ENCODE peak calls at places on chromosomes 12 and 14, in four cellular contexts. H, O, S and T are unnamed samples.

GRCh38 chr12:74171478-74171909 is 366.1 kb upstream of the ATXN7L3B start:
- DNase-seq in O (no peak), H (no peak), S (no peak), T (no peak)

GRCh38 chr12:82650627-82651337 is 35.9 kb upstream of the TMTC2 start:
- DNase-seq in O (peak), S (no peak), H (peak), T (no peak)

GRCh38 chr12:7015555-7016370 is 2.5 kb downstream of the LPCAT3 start:
- DNase-seq in S (no peak), H (no peak), O (no peak), T (no peak)

GRCh38 chr12:91422811-91423210 is 240.2 kb upstream of the DCN start:
- DNase-seq in S (no peak), H (no peak), O (no peak), T (no peak)

GRCh38 chr12:15599266-15600037 is 189.7 kb downstream of the EPS8 start:
- DNase-seq in S (no peak), O (no peak), H (no peak), T (no peak)

GRCh38 chr14:92690171-92691011 is 58.0 kb downstream of the LGMN start:
- DNase-seq in S (no peak), O (peak), H (no peak), T (peak)

GRCh38 chr12:120822832-120823503 is 81.2 kb downstream of the SPPL3 start:
- DNase-seq in H (no peak), O (no peak), S (no peak), T (no peak)

GRCh38 chr12:15536446-15536845 is 214.1 kb downstream of the PTPRO start:
- DNase-seq in S (no peak), O (no peak), H (no peak), T (no peak)

GRCh38 chr14:100176811-100177327 is 17.4 kb upstream of the DEGS2 start:
- DNase-seq in S (no peak), H (no peak), O (no peak), T (no peak)

GRCh38 chr12:52807544-52808470 is 6.1 kb downstream of the KRT4 start:
- DNase-seq in O (no peak), H (no peak), S (no peak), T (no peak)

GRCh38 chr12:31206038-31206670 is 119.8 kb downstream of the SINHCAF start:
- DNase-seq in H (no peak), S (no peak), O (no peak), T (no peak)

GRCh38 chr14:42927313-42927712 is 1320.6 kb downstream of the LRFN5 start:
- DNase-seq in S (no peak), O (no peak), H (no peak), T (no peak)

GRCh38 chr12:1728824-1729223 is 38.0 kb downstream of the ADIPOR2 start:
- DNase-seq in H (no peak), S (no peak), O (peak), T (no peak)

GRCh38 chr14:60396718-60397343 is 89.0 kb downstream of the C14orf39 start:
- DNase-seq in S (no peak), H (no peak), O (no peak), T (no peak)

GRCh38 chr12:56941299-56942017 is 7.2 kb upstream of the SDR9C7 start:
- DNase-seq in S (no peak), H (peak), O (peak), T (no peak)

GRCh38 chr14:65131176-65131765 is 29.0 kb upstream of the MAX start:
- DNase-seq in H (no peak), S (no peak), O (no peak), T (no peak)

GRCh38 chr12:89889051-89889450 is 180.4 kb upstream of the ATP2B1 start:
- DNase-seq in S (no peak), O (no peak), H (no peak), T (no peak)

GRCh38 chr14:37745657-37746056 is 150.2 kb downstream of the TTC6 start:
- DNase-seq in O (peak), H (no peak), S (no peak), T (no peak)

DNA sequence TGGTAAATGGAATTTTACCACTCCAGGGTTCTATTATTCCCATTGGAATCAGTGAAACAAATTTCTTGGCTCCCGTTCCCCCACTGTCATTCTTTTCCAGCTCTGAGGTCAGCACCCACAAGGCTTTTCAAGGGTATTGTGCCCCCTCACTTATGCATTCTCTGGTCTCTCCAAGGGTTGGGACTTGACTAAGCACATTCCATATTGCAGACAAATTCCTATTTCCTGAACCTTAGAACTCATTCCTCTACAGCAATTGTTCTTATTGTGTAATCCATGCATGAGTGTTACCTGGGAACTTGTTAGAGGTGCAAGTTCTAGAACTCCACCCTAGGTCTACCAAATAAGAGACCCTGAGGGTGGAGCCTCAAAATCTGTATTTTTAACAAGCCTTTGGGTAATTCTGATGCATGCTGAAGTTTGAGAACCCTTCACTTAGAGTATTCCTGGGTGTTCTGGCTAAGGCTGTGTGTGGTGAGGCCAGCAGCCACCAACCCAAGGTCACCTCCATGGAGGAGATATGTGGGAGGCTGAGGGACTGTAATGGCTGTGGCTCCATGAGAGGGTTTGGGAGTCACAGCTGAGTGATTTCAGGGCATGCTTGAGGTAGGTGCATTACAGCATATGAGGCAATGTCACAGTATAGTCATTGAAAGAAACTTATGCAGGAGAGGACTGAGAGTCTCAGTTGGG is 150.9 kb downstream of the TTC6 start:
- DNase-seq in H (no peak), S (no peak), O (peak), T (no peak)
- TF ChIP-seq TAF1 in H (no peak), S (no peak), O (no peak), T (no peak)

GRCh38 chr12:103455020-103455763 is 40.6 kb downstream of the C12orf42 start:
- DNase-seq in O (no peak), S (no peak), H (no peak), T (no peak)
- TF ChIP-seq TCF12 in O (no peak), S (no peak), H (no peak), T (no peak)

DNA sequence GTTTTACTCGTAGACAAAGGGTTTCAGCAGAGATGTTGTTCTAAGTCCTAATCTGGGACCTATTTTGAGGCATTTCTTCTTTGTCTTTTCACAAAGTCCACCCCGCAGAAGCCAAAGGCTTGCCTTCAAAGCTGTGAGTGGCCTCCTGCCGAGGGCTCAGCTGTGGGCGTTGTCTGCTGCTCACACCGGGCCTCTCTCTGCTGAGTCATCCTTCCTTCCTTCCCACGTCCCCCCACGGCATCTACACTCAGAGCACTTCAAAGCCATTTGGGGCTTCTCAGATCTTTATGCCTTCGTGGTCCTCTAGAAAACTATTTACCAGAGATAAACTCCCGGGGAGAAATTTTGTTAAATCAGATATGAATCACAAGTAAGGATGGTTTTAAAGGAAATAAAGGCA is 115.9 kb upstream of the TMPO start:
- DNase-seq in S (peak), H (no peak), O (peak), T (no peak)
- TF ChIP-seq TAF1 in S (no peak), H (no peak), O (no peak), T (no peak)

GRCh38 chr14:55731881-55732498 is 152.0 kb downstream of the KTN1 start:
- DNase-seq in H (no peak), S (no peak), O (peak), T (no peak)

GRCh38 chr14:55734731-55735130 is 154.7 kb downstream of the KTN1 start:
- DNase-seq in S (no peak), H (no peak), O (no peak), T (no peak)

GRCh38 chr14:55733609-55734008 is 153.6 kb downstream of the KTN1 start:
- DNase-seq in O (no peak), H (no peak), S (no peak), T (no peak)

GRCh38 chr14:55731247-55731872 is 151.4 kb downstream of the KTN1 start:
- DNase-seq in O (no peak), S (no peak), H (no peak), T (no peak)

GRCh38 chr14:55730602-55731001 is 150.6 kb downstream of the KTN1 start:
- DNase-seq in H (no peak), S (no peak), O (no peak), T (no peak)
- TF ChIP-seq TCF12 in H (no peak), S (no peak), O (no peak), T (no peak)

GRCh38 chr12:124464830-124465229 is 102.6 kb downstream of the NCOR2 start:
- DNase-seq in O (no peak), S (no peak), H (no peak), T (no peak)

GRCh38 chr12:124465473-124465872 is 101.9 kb downstream of the NCOR2 start:
- DNase-seq in H (no peak), S (no peak), O (no peak), T (no peak)

GRCh38 chr12:124469193-124469888 is 98.1 kb downstream of the NCOR2 start:
- DNase-seq in H (no peak), O (no peak), S (peak), T (no peak)

GRCh38 chr12:124464062-124464461 is 103.3 kb downstream of the NCOR2 start:
- DNase-seq in S (no peak), O (no peak), H (no peak), T (no peak)

GRCh38 chr12:124466200-124467128 is 100.9 kb downstream of the NCOR2 start:
- DNase-seq in S (no peak), O (no peak), H (no peak), T (no peak)
- TF ChIP-seq TAF1 in S (no peak), O (no peak), H (no peak), T (no peak)

GRCh38 chr12:93667672-93668071 is 9.5 kb upstream of the CRADD start:
- DNase-seq in S (no peak), H (no peak), O (no peak), T (no peak)

GRCh38 chr12:93662961-93663728 is 14.0 kb upstream of the CRADD start:
- DNase-seq in H (no peak), S (no peak), O (peak), T (no peak)

GRCh38 chr12:93660996-93661395 is 16.2 kb upstream of the CRADD start:
- DNase-seq in S (no peak), O (no peak), H (no peak), T (no peak)

GRCh38 chr12:93663729-93664084 is 13.5 kb upstream of the CRADD start:
- DNase-seq in H (no peak), S (no peak), O (no peak), T (no peak)

DNA sequence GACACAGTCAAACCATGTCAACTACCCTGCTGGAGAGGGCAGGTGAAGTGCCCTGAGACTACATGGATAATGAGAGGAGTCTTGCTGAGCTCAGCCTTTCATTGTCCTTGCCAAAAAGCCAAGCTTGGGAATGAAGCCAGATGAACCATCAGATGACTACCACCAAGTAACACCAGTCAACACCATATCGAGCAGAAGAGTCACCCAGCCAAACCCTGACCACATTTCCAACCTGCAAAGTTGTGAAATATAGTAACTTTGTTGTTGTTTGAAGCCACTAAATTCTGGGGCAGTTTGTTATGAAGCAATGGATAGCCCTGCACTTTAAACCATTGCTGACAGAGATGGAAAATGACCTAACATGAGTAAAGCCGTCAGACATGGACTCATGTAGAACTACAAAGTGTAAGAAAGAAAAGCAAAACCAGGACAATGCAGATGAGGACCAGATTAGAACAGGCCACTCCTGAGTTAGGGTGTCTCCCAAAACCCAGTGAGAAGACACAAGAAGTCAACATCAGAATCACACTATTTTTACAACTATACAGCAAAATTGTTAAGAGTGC is 12.5 kb upstream of the CRADD start:
- DNase-seq in O (peak), H (no peak), S (no peak), T (no peak)
- TF ChIP-seq TCF12 in O (no peak), H (no peak), S (no peak), T (no peak)